ENCODE peak calls at places on chromosome 10, in four cellular contexts. S is PC-9, F is GM23248, I is HCT116. K is an unnamed sample.
A peak's percentile ranks its signal among the peaks of the same experiment; 100 is the strongest.

GRCh38 chr10:110706690-110707098 is 62.6 kb downstream of the RBM20 start:
- DNase-seq in S (peak; percentile 56), F (peak; percentile 91), I (peak; percentile 16), K (no peak)

GRCh38 chr10:48634984-48635557 is 30.2 kb upstream of the ARHGAP22 start:
- DNase-seq in S (no peak), F (no peak), I (no peak), K (no peak)

GRCh38 chr10:75288140-75288711 is 52.5 kb upstream of the COMTD1 start:
- DNase-seq in S (no peak), F (no peak), I (no peak), K (no peak)

GRCh38 chr10:80583681-80584080 is 46.0 kb downstream of the SH2D4B start:
- DNase-seq in S (no peak), F (no peak), I (no peak), K (no peak)

GRCh38 chr10:19713800-19714525 is 102.3 kb upstream of the PLXDC2 start:
- DNase-seq in S (no peak), F (no peak), I (no peak), K (no peak)

GRCh38 chr10:6163364-6164270 is 39.1 kb upstream of the PFKFB3 start:
- DNase-seq in S (peak; percentile 57), F (peak; percentile 97), I (peak; percentile 69), K (peak; percentile 89)

GRCh38 chr10:6445671-6446278 is 134.3 kb downstream of the PRKCQ start:
- DNase-seq in S (no peak), F (peak; percentile 58), I (peak; percentile 18), K (peak; percentile 35)

GRCh38 chr10:115950320-115950719 is 322.7 kb downstream of the GFRA1 start:
- DNase-seq in S (no peak), F (no peak), I (no peak), K (no peak)

GRCh38 chr10:123413353-123413752 is 252.8 kb upstream of the GPR26 start:
- DNase-seq in S (no peak), F (no peak), I (no peak), K (no peak)

GRCh38 chr10:18773180-18773579 is 113.9 kb downstream of the ARL5B start:
- DNase-seq in S (no peak), F (no peak), I (no peak), K (no peak)

GRCh38 chr10:80599424-80599847 is 61.7 kb downstream of the SH2D4B start:
- DNase-seq in S (no peak), F (peak; percentile 41), I (peak; percentile 59), K (peak; percentile 74)

GRCh38 chr10:22599048-22599561 is 115.3 kb downstream of the PIP4K2A start:
- DNase-seq in S (peak; percentile 75), F (peak; percentile 82), I (no peak), K (no peak)

GRCh38 chr10:59945991-59946390 is 39.6 kb upstream of the CCDC6 start:
- DNase-seq in S (no peak), F (no peak), I (no peak), K (no peak)

GRCh38 chr10:59954296-59954695 is 47.9 kb upstream of the CCDC6 start:
- DNase-seq in S (peak; percentile 44), F (peak; percentile 3), I (no peak), K (no peak)

GRCh38 chr10:59950105-59950504 is 43.7 kb upstream of the CCDC6 start:
- DNase-seq in S (no peak), F (no peak), I (no peak), K (no peak)

GRCh38 chr10:59945590-59945989 is 39.2 kb upstream of the CCDC6 start:
- DNase-seq in S (no peak), F (no peak), I (no peak), K (no peak)

GRCh38 chr10:59949608-59950007 is 43.3 kb upstream of the CCDC6 start:
- DNase-seq in S (no peak), F (no peak), I (no peak), K (no peak)
- H2AFZ ChIP-seq in S (no peak overlapping the region), F (no peak overlapping the region), I (no peak overlapping the region), K (no peak overlapping the region)

GRCh38 chr10:97184971-97185325 is 811 bp downstream of the SLIT1 start:
- DNase-seq in S (no peak), F (no peak), I (no peak), K (no peak)
- TF ChIP-seq EZH2 in S (no peak), F (no peak), I (no peak), K (no peak)

GRCh38 chr10:45386657-45387056 is 12.6 kb downstream of the ALOX5 start:
- DNase-seq in S (no peak), F (no peak), I (no peak), K (no peak)
- H3K9me2 ChIP-seq in S (no peaks in the 10 kb centered on the region), F (no peaks in the 10 kb centered on the region), I (no peaks in the 10 kb centered on the region), K (no peaks in the 10 kb centered on the region)

GRCh38 chr10:62709200-62709599 is 95.3 kb upstream of the ADO start:
- DNase-seq in S (no peak), F (no peak), I (no peak), K (no peak)
- H2AFZ ChIP-seq in S (no peak overlapping the region), F (no peak overlapping the region), I (no peak overlapping the region), K (no peak overlapping the region)

DNA sequence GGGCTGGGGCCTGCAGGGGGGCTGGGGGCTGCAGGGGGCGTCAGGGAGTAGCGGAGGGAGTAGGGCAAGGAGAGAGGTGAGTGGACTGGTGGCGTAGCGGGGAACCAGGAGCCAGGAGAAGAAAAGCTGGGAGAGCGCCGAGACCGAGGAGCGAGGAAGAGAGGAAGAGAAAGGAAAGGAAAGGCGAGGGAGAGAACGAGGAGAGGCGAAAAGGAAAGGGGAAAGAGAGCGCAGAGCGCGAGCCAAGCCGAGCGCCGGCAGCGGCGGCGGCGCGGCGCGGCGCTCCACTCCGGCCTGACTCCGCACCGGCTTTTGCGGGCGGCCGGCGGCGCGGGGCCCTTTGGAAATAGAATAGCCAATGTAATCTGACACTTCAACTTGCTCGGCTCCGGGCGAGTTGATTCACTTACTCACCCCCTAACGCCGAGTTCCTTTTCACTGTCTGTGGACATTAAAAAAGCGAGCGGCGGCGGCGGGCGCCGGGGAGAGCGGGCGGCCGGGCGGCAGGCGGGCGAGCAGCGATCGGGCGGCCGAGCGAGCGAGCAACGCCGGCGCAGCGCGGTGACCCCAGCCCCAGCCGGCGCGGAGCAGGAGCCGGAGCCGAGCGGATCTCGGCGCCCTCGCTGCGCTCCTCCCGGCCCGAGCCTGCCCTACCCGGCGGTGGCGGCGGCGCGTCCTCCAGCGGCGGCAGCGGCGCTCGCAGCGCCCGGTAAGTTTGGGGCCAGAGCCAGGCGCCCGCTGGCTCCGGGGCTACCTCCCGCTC is at the start of gene ZMIZ1:
- DNase-seq in S (peak; percentile 87), F (peak; percentile 98), I (peak; percentile 83), K (peak; percentile 93)
- TF ChIP-seq EZH2 in S (no peak), F (no peak), I (no peak), K (no peak)

DNA sequence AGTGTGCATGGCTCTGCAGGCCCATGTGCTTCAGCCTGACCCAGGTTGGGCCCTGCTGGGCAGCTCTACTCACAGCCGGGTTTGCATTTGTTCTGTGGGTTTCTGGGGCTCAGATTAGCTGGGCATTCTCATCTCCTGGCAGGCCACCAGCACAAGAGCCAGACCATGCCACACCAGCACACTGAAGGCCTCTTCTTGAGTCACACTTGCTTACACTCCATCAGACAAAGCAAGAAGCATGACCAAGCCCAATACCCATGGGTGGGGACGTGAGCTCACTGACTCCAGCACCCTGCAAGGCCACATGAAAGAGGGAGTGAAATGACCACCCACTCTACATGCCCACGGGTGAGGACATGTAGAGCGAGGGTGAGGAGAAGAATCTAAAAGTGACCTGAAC is 257.8 kb upstream of the PPP2R2D start:
- DNase-seq in S (no peak), F (no peak), I (no peak), K (no peak)
- H3K9me2 ChIP-seq in S (no peaks in the 10 kb centered on the region), F (no peaks in the 10 kb centered on the region), I (no peaks in the 10 kb centered on the region), K (no peaks in the 10 kb centered on the region)

DNA sequence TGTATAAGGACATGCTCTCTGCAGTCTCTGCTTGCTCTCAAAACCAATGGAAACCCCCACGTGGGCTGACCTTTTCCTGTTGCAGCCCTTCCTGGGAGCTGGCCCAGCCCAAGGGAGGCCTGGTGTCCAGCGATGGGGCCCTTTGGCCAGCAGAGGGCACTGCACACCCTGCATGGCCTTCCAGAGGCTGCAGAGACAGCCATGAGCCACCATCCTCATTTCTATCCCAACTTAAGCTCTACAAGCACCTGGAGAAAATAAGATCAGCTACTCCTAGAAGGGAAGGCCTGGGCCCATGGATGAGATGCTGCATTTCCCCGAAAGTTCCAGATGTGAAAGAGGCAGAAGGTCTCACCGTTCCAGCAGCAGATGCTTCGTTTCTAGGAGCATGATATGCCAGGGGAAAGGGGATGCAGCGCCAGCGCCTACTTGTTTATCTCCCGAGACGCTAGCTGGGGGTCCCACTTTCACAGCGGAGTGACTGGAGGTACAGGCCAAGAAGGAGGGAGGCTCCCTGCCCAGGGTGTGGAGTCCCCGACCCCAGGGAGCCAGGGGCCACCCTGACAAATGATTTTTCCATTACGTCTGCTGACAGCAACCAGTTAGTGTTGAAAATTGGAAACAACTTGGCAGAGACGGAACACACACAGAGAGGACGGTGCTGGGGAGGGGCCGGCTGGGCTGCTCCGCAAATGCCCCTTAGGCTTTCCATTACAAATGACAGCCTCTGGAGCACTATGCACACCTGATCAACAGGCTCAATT is 106.4 kb downstream of the ZRANB1 start:
- DNase-seq in S (peak; percentile 44), F (peak; percentile 89), I (peak; percentile 88), K (peak; percentile 93)
- H2AFZ ChIP-seq in S (no peak overlapping the region), F (no peak overlapping the region), I (no peak overlapping the region), K (no peak overlapping the region)

GRCh38 chr10:133325392-133325760 is 11.3 kb downstream of the CALY start:
- DNase-seq in S (no peak), F (peak; percentile 45), I (no peak), K (peak; percentile 58)
- TF ChIP-seq EZH2 in S (no peak), F (no peak), I (no peak), K (peak; percentile 71)

GRCh38 chr10:97050205-97050745 is 135.5 kb downstream of the SLIT1 start:
- DNase-seq in S (no peak), F (no peak), I (no peak), K (no peak)
- H3K9me2 ChIP-seq in S (no peaks in the 10 kb centered on the region), F (no peaks in the 10 kb centered on the region), I (no peaks in the 10 kb centered on the region), K (no peaks in the 10 kb centered on the region)

DNA sequence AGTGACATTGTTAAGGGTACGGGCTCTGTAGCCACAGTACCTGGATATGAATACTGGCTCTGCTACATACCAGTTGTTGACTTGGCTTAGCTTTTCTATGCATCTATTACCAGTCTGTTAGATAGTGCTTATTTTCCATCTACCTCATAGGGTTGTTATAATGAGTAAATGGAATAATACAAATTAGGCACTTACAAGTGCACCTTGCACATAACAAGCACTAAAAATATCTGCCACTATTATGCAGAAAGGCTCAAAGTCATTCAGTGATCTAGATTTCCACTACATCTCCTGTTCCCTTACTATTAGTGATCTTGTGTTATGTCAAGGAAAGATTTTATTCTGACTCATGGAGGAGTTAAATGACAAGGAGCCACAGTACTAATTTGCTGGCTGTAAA is 27.9 kb upstream of the ZEB1 start:
- DNase-seq in S (no peak), F (peak; percentile 7), I (no peak), K (no peak)
- H2AFZ ChIP-seq in S (no peak overlapping the region), F (no peak overlapping the region), I (no peak overlapping the region), K (no peak overlapping the region)